ENCODE peak calls at places on chromosomes 4 and X, in four cellular contexts. M, E, Q and H are unnamed samples.

GRCh38 chrX:116499780-116500179 is 37.0 kb upstream of the CT83 start:
- DNase-seq in M (no peak), E (no peak), Q (no peak), H (no peak)

GRCh38 chr4:52982246-52982950 is 120.3 kb downstream of the RASL11B start:
- DNase-seq in M (no peak), E (no peak), Q (peak; percentile 63), H (peak; percentile 32)

GRCh38 chr4:38004062-38004461 is 43.9 kb downstream of the PTTG2 start:
- DNase-seq in M (no peak), E (no peak), Q (no peak), H (no peak)

GRCh38 chrX:39907964-39908616 is 189.7 kb downstream of the BCOR start:
- DNase-seq in M (peak; percentile 79), E (no peak), Q (peak; percentile 88), H (peak; percentile 47)

GRCh38 chr4:121421594-121421993 is 40.8 kb upstream of the QRFPR start:
- DNase-seq in M (no peak), E (peak; percentile 26), Q (no peak), H (no peak)

GRCh38 chr4:48490012-48490679 is at the start of gene ZAR1:
- DNase-seq in M (no peak), E (no peak), Q (peak; percentile 19), H (peak; percentile 60)

GRCh38 chr4:139511320-139511719 is 44.7 kb downstream of the SETD7 start:
- DNase-seq in M (no peak), E (no peak), Q (no peak), H (no peak)

GRCh38 chr4:21885770-21886169 is 62.8 kb downstream of the KCNIP4 start:
- DNase-seq in M (no peak), E (no peak), Q (no peak), H (no peak)

GRCh38 chrX:19776753-19777152 is 110.6 kb downstream of the SH3KBP1 start:
- DNase-seq in M (no peak), E (no peak), Q (no peak), H (no peak)

GRCh38 chr4:10007772-10008171 is 13.5 kb downstream of the SLC2A9 start:
- DNase-seq in M (no peak), E (no peak), Q (no peak), H (no peak)

GRCh38 chr4:78829296-78829695 is 53.1 kb downstream of the BMP2K start:
- DNase-seq in M (no peak), E (no peak), Q (no peak), H (no peak)

GRCh38 chr4:76002176-76002575 is 5.1 kb downstream of the CXCL9 start:
- DNase-seq in M (no peak), E (no peak), Q (peak; percentile 41), H (no peak)

GRCh38 chr4:159764343-159764952 is 661.6 kb downstream of the RAPGEF2 start:
- DNase-seq in M (no peak), E (peak; percentile 51), Q (peak; percentile 71), H (peak; percentile 31)

GRCh38 chr4:93302310-93302709 is 526.2 kb upstream of the ATOH1 start:
- DNase-seq in M (no peak), E (no peak), Q (no peak), H (no peak)

GRCh38 chrX:11967986-11968385 is 170.3 kb upstream of the FRMPD4 start:
- DNase-seq in M (no peak), E (no peak), Q (no peak), H (no peak)

GRCh38 chrX:49840679-49841078 is 11.6 kb downstream of the PAGE4 start:
- DNase-seq in M (peak; percentile 60), E (peak; percentile 65), Q (peak; percentile 89), H (peak; percentile 34)

GRCh38 chrX:15686818-15687685 is 22.4 kb upstream of the CLTRN start:
- DNase-seq in M (no peak), E (peak; percentile 54), Q (peak; percentile 84), H (peak; percentile 50)

GRCh38 chrX:40552768-40553167 is 28.0 kb upstream of the ATP6AP2 start:
- DNase-seq in M (no peak), E (peak; percentile 38), Q (no peak), H (no peak)

GRCh38 chr4:80184053-80184790 is 13.1 kb upstream of the PRDM8 start:
- DNase-seq in M (peak; percentile 88), E (peak; percentile 95), Q (peak; percentile 87), H (peak; percentile 91)
- TF ChIP-seq CTCF in M (peak; percentile 83), E (peak; percentile 90), Q (peak; percentile 82), H (peak; percentile 91)

GRCh38 chrX:51802917-51803688 is 59.9 kb downstream of the GSPT2 start:
- DNase-seq in M (peak; percentile 52), E (peak; percentile 13), Q (peak; percentile 71), H (peak; percentile 37)
- TF ChIP-seq CTCF in M (no peak), E (no peak), Q (peak; percentile 22), H (peak; percentile 51)

GRCh38 chr4:24010994-24011393 is 121.1 kb upstream of the PPARGC1A start:
- DNase-seq in M (no peak), E (no peak), Q (no peak), H (no peak)

GRCh38 chr4:24006269-24006668 is 116.4 kb upstream of the PPARGC1A start:
- DNase-seq in M (no peak), E (no peak), Q (no peak), H (no peak)

GRCh38 chr4:24013666-24014422 is 124.0 kb upstream of the PPARGC1A start:
- DNase-seq in M (no peak), E (no peak), Q (no peak), H (no peak)

GRCh38 chr4:24007740-24008348 is 118.0 kb upstream of the PPARGC1A start:
- DNase-seq in M (peak; percentile 41), E (no peak), Q (peak; percentile 30), H (no peak)

DNA sequence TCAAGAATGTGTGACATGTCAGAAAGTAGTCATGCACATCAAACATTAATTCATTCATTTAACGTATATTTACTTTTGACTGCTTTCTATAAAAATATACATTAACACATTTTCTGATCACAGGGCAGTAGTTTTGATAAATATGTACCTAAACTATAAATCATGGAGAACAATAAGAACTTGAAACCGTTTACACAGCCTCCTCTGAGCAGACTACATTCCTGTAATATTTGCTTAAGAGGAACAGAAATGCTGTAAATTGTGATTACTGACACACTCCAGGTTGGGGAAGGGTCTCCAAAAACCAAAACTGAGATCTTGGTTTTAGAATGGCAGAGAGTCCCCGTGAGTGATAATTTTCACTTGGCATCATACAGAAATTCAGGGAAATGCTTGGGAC is 120.7 kb upstream of the PPARGC1A start:
- DNase-seq in M (no peak), E (no peak), Q (no peak), H (no peak)
- TF ChIP-seq CTCF in M (no peak), E (no peak), Q (no peak), H (no peak)

GRCh38 chr4:41725254-41725653 is 23.3 kb downstream of the PHOX2B start:
- DNase-seq in M (no peak), E (peak; percentile 44), Q (no peak), H (no peak)
- TF ChIP-seq CTCF in M (no peak), E (peak; percentile 72), Q (peak; percentile 7), H (no peak)

GRCh38 chr4:180557348-180557747 is 1685.9 kb upstream of the TENM3 start:
- DNase-seq in M (no peak), E (no peak), Q (no peak), H (peak; percentile 31)
- TF ChIP-seq CTCF in M (no peak), E (peak; percentile 17), Q (no peak), H (peak; percentile 56)

GRCh38 chrX:113157496-113157895 is 316.9 kb upstream of the AMOT start:
- DNase-seq in M (no peak), E (peak; percentile 30), Q (no peak), H (no peak)
- TF ChIP-seq CTCF in M (no peak), E (peak; percentile 3), Q (no peak), H (no peak)

GRCh38 chrX:153734871-153735270 is 10.2 kb downstream of the ABCD1 start:
- DNase-seq in M (no peak), E (no peak), Q (no peak), H (peak; percentile 4)
- TF ChIP-seq CTCF in M (no peak), E (no peak), Q (no peak), H (no peak)